ENCODE peak calls at places on chromosomes 11 and 22, in nine cellular contexts. V is colonic mucosa, Z is uterus, G is stomach, T is Peyer's patch, A is ovary, E is astrocyte of the spinal cord, O is fibroblast of mammary gland, W is suprapubic skin. F is an unnamed sample.

GRCh38 chr11:95443386-95443785 is 212.4 kb upstream of the SESN3 start:
- DNase-seq in V (no peak), Z (no peak), G (no peak), T (no peak), A (no peak), E (no peak), O (no peak), W (no peak), F (no peak)

GRCh38 chr22:24592846-24593809 is at the start of gene LRRC75B:
- DNase-seq in V (peak), Z (peak), G (peak), T (peak), A (peak), E (peak), O (peak), W (peak), F (peak)

GRCh38 chr11:26551186-26551801 is 20.8 kb downstream of the MUC15 start:
- DNase-seq in V (no peak), Z (no peak), G (no peak), T (no peak), A (no peak), E (peak), O (peak), W (no peak), F (no peak)

GRCh38 chr22:17492247-17492646 is 71.1 kb upstream of the SLC25A18 start:
- DNase-seq in V (no peak), Z (no peak), G (no peak), T (no peak), A (no peak), E (no peak), O (no peak), W (no peak), F (no peak)

GRCh38 chr22:24367841-24368240 is 59.6 kb upstream of the ADORA2A start:
- DNase-seq in V (no peak), Z (no peak), G (no peak), T (no peak), A (no peak), E (no peak), O (peak), W (no peak), F (no peak)

GRCh38 chr11:3995949-3996554 is 98.5 kb upstream of the RRM1 start:
- DNase-seq in V (no peak), Z (no peak), G (no peak), T (no peak), A (no peak), E (peak), O (peak), W (no peak), F (no peak)

GRCh38 chr11:70694371-70694770 is 296.0 kb downstream of the CTTN start:
- DNase-seq in V (no peak), Z (no peak), G (no peak), T (no peak), A (no peak), E (no peak), O (no peak), W (no peak), F (no peak)

GRCh38 chr11:13450832-13451397 is 12.1 kb downstream of the BTBD10 start:
- DNase-seq in V (no peak), Z (no peak), G (no peak), T (no peak), A (no peak), E (no peak), O (no peak), W (no peak), F (no peak)

GRCh38 chr11:75165721-75166120 is 14.8 kb downstream of the SLCO2B1 start:
- DNase-seq in V (no peak), Z (no peak), G (no peak), T (peak), A (no peak), E (no peak), O (no peak), W (no peak), F (no peak)

GRCh38 chr22:35496768-35497312 is 43.8 kb upstream of the RASD2 start:
- DNase-seq in V (no peak), Z (no peak), G (no peak), T (no peak), A (no peak), E (no peak), O (no peak), W (no peak), F (no peak)

GRCh38 chr11:65892661-65893317 is 2.3 kb downstream of the CCDC85B start:
- DNase-seq in V (no peak), Z (no peak), G (no peak), T (no peak), A (no peak), E (no peak), O (no peak), W (no peak), F (no peak)

GRCh38 chr11:78100276-78101040 is 20.8 kb upstream of the NDUFC2 start:
- DNase-seq in V (no peak), Z (no peak), G (no peak), T (no peak), A (no peak), E (no peak), O (no peak), W (no peak), F (no peak)

GRCh38 chr22:30206964-30207363 is 39.6 kb downstream of the LIF start:
- DNase-seq in V (no peak), Z (peak), G (peak), T (no peak), A (peak), E (peak), O (peak), W (peak), F (no peak)

GRCh38 chr11:64734786-64735761 is 8.9 kb downstream of the RASGRP2 start:
- DNase-seq in V (no peak), Z (no peak), G (no peak), T (no peak), A (no peak), E (no peak), O (no peak), W (no peak), F (no peak)

GRCh38 chr22:33028191-33028700 is 29.9 kb downstream of the SYN3 start:
- DNase-seq in V (no peak), Z (no peak), G (no peak), T (no peak), A (no peak), E (no peak), O (no peak), W (no peak), F (no peak)

GRCh38 chr11:73758451-73758850 is 2.4 kb downstream of the RAB6A start:
- DNase-seq in V (no peak), Z (no peak), G (no peak), T (no peak), A (no peak), E (no peak), O (no peak), W (no peak), F (no peak)

GRCh38 chr22:49922484-49922883 is 4.0 kb downstream of the CRELD2 start:
- DNase-seq in V (no peak), Z (no peak), G (no peak), T (no peak), A (no peak), E (no peak), O (no peak), W (no peak), F (no peak)
- TF ChIP-seq CTCF in V (no peak), Z (no peak), G (no peak), T (no peak), A (no peak), E (no peak), O (no peak), W (no peak), F (no peak)

GRCh38 chr11:48006301-48006992 is 26.1 kb downstream of the PTPRJ start:
- DNase-seq in V (no peak), Z (peak), G (no peak), T (no peak), A (no peak), E (peak), O (peak), W (no peak), F (no peak)

GRCh38 chr11:48005878-48006277 is 25.5 kb downstream of the PTPRJ start:
- DNase-seq in V (no peak), Z (no peak), G (no peak), T (no peak), A (no peak), E (no peak), O (no peak), W (no peak), F (no peak)

GRCh38 chr11:48004456-48004855 is 24.1 kb downstream of the PTPRJ start:
- DNase-seq in V (no peak), Z (no peak), G (no peak), T (no peak), A (no peak), E (no peak), O (no peak), W (no peak), F (no peak)

GRCh38 chr11:48003926-48004325 is 23.6 kb downstream of the PTPRJ start:
- DNase-seq in V (no peak), Z (no peak), G (no peak), T (no peak), A (no peak), E (no peak), O (no peak), W (no peak), F (no peak)

DNA sequence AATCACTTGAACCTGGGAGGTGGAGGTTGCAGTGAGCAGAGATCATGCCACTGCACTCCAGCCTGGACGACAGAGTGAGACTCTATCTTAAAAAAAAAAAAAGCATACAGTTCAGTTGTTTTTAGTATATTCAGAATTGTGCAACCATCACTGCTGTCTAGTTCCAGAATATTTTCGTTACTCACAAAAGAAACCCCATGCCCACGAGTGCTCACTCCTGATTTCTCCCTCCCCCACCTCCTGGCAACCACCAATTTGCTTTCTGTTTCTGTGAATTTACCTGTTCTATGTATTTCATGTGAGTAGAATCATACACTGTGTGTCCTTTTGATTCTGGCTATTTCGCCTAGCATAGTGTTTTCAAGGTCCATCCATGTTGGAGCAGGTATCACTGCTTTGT is 24.8 kb downstream of the PTPRJ start:
- DNase-seq in V (no peak), Z (no peak), G (no peak), T (no peak), A (no peak), E (no peak), O (peak), W (no peak), F (no peak)
- H3K4me3 ChIP-seq in V (no peak), Z (no peak), G (no peak), T (no peak), A (no peak), E (no peak), O (no peak), W (no peak), F (no peak)

DNA sequence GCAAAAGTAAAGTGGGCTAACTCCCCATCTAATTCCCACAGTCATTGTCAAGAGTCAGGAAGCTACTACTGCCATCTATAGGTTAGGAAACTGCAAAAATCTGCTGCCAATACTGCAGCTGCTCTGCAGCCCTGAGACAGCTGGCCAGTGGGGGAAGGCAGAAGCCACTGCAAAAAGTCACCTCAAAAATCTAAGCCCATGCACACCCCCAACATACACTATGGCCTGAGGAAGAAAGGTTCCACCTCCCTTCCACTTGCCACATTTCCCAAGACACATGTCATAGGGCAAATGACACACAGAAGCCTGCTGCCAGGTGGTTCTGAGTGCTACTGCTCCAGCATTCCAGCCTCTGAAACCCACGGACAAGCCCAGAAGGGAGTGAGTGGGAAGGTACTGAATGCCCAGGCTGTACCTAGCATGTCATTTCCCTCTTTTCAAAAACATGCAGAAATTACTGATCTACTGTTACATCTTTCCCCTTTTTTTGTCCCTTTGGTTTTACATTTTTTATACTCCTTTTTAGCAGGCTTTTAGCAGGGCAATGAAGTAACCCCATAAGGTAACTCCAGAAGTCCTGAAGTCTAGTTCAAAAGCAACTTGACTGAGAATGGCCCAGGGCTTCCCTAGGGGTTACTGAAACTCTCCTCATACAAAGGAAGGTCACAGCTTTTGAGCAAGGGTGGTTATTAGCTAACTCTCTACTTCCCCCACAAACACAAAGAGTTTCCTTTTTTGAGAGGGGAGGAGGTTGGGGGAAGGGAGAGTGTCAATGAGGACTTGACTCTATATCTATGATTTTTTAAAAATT is 36.8 kb downstream of the DGCR2 start:
- DNase-seq in V (no peak), Z (no peak), G (no peak), T (no peak), A (no peak), E (peak), O (peak), W (no peak), F (no peak)
- TF ChIP-seq CTCF in V (no peak), Z (no peak), G (no peak), T (no peak), A (no peak), E (peak), O (peak), W (no peak), F (no peak)

DNA sequence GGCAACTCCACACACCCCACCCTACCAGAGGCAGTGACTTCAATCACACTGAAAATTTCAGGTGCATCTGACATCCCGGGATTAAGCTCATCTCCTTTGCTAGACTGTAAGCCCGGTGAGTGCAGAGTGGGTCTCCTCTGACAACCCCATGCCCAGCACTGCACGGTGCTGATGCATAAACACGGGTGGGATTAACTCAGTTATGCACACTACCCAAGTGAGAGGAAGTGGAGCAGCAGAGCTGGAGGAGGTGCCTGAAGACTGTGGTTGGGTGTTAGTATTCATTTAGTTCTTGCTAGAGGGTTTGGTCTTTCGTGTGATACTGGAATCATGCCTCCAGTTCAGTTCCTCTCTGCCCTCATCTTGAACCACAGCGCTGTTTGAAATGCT is 6.5 kb downstream of the ARSA start:
- DNase-seq in V (no peak), Z (no peak), G (no peak), T (no peak), A (no peak), E (no peak), O (no peak), W (no peak), F (no peak)
- H3K4me3 ChIP-seq in V (peak), Z (no peak), G (peak), T (peak), A (no peak), E (no peak), O (no peak), W (peak), F (no peak)

GRCh38 chr22:27825174-27825573 is 23.6 kb upstream of the MN1 start:
- DNase-seq in V (no peak), Z (no peak), G (no peak), T (no peak), A (no peak), E (no peak), O (peak), W (no peak), F (no peak)
- TF ChIP-seq CTCF in V (no peak), Z (no peak), G (no peak), T (peak), A (no peak), E (peak), O (peak), W (no peak), F (no peak)

F was measured in coronary artery.